ENCODE peak calls at places on chromosomes 2 and 18, in four cellular contexts. One of them, this sample, is unnamed.

GRCh38 chr18:13381907-13382682 is 163.5 kb downstream of the LDLRAD4 start:
- DNase-seq in GM10248: peak
- DNase-seq in nucleus accumbens: no peak
- DNase-seq in NCI-H1105 treated with DMSO at 0.1 percent for 48 hours: no peak
- DNase-seq in this sample: no peak

GRCh38 chr2:118530976-118531375 is 316.5 kb downstream of the EN1 start:
- DNase-seq in GM10248: no peak
- DNase-seq in nucleus accumbens: no peak
- DNase-seq in NCI-H1105 treated with DMSO at 0.1 percent for 48 hours: no peak
- DNase-seq in this sample: no peak

GRCh38 chr2:190354003-190354690 is 10.8 kb downstream of the INPP1 start:
- DNase-seq in nucleus accumbens: no peak
- DNase-seq in GM10248: no peak
- DNase-seq in NCI-H1105 treated with DMSO at 0.1 percent for 48 hours: no peak
- DNase-seq in this sample: no peak

GRCh38 chr2:1676091-1676912 is 68.0 kb downstream of the PXDN start:
- DNase-seq in NCI-H1105 treated with DMSO at 0.1 percent for 48 hours: no peak
- DNase-seq in GM10248: no peak
- DNase-seq in nucleus accumbens: no peak
- DNase-seq in this sample: no peak

GRCh38 chr2:168336786-168337388 is 89.5 kb upstream of the STK39 start:
- DNase-seq in nucleus accumbens: no peak
- DNase-seq in GM10248: peak
- DNase-seq in NCI-H1105 treated with DMSO at 0.1 percent for 48 hours: peak
- DNase-seq in this sample: peak

GRCh38 chr2:241068942-241069810 is 32.9 kb downstream of the MTERF4 start:
- DNase-seq in nucleus accumbens: no peak
- DNase-seq in GM10248: no peak
- DNase-seq in NCI-H1105 treated with DMSO at 0.1 percent for 48 hours: no peak
- DNase-seq in this sample: no peak

GRCh38 chr2:133213651-133214050 is 354.6 kb downstream of the NCKAP5 start:
- DNase-seq in nucleus accumbens: no peak
- DNase-seq in NCI-H1105 treated with DMSO at 0.1 percent for 48 hours: no peak
- DNase-seq in GM10248: no peak
- DNase-seq in this sample: no peak

GRCh38 chr18:41660654-41661053 is 294.4 kb upstream of the PIK3C3 start:
- DNase-seq in NCI-H1105 treated with DMSO at 0.1 percent for 48 hours: no peak
- DNase-seq in GM10248: no peak
- DNase-seq in nucleus accumbens: no peak
- DNase-seq in this sample: no peak

GRCh38 chr2:231332388-231332787 is 63.1 kb upstream of the B3GNT7 start:
- DNase-seq in NCI-H1105 treated with DMSO at 0.1 percent for 48 hours: no peak
- DNase-seq in nucleus accumbens: no peak
- DNase-seq in GM10248: no peak
- DNase-seq in this sample: no peak

GRCh38 chr18:79494936-79495335 is 99.2 kb downstream of the NFATC1 start:
- DNase-seq in nucleus accumbens: no peak
- DNase-seq in GM10248: no peak
- DNase-seq in NCI-H1105 treated with DMSO at 0.1 percent for 48 hours: no peak
- DNase-seq in this sample: no peak

GRCh38 chr18:13435596-13436333 is 217.2 kb downstream of the LDLRAD4 start:
- DNase-seq in NCI-H1105 treated with DMSO at 0.1 percent for 48 hours: no peak
- DNase-seq in nucleus accumbens: no peak
- DNase-seq in GM10248: no peak
- DNase-seq in this sample: no peak

GRCh38 chr2:36626756-36627155 is 28.8 kb upstream of the FEZ2 start:
- DNase-seq in nucleus accumbens: no peak
- DNase-seq in NCI-H1105 treated with DMSO at 0.1 percent for 48 hours: no peak
- DNase-seq in GM10248: no peak
- DNase-seq in this sample: no peak

GRCh38 chr2:230797515-230798495 is 66.9 kb upstream of the ITM2C start:
- DNase-seq in NCI-H1105 treated with DMSO at 0.1 percent for 48 hours: no peak
- DNase-seq in GM10248: peak
- DNase-seq in nucleus accumbens: no peak
- DNase-seq in this sample: no peak

GRCh38 chr2:131413148-131413747 is 49.3 kb upstream of the RAB6D start:
- DNase-seq in nucleus accumbens: no peak
- DNase-seq in GM10248: peak
- DNase-seq in NCI-H1105 treated with DMSO at 0.1 percent for 48 hours: peak
- DNase-seq in this sample: peak

GRCh38 chr2:212005077-212005671 is 533.4 kb downstream of the ERBB4 start:
- DNase-seq in GM10248: peak
- DNase-seq in NCI-H1105 treated with DMSO at 0.1 percent for 48 hours: peak
- DNase-seq in nucleus accumbens: no peak
- DNase-seq in this sample: peak

GRCh38 chr18:58528011-58528367 is 100.9 kb downstream of the ALPK2 start:
- DNase-seq in GM10248: no peak
- DNase-seq in nucleus accumbens: no peak
- DNase-seq in NCI-H1105 treated with DMSO at 0.1 percent for 48 hours: peak
- DNase-seq in this sample: no peak

GRCh38 chr2:200353125-200353524 is 46.6 kb downstream of the SPATS2L start:
- DNase-seq in GM10248: no peak
- DNase-seq in nucleus accumbens: no peak
- DNase-seq in NCI-H1105 treated with DMSO at 0.1 percent for 48 hours: no peak
- DNase-seq in this sample: no peak

GRCh38 chr2:219177594-219178376 is at the start of gene RETREG2:
- DNase-seq in nucleus accumbens: no peak
- DNase-seq in NCI-H1105 treated with DMSO at 0.1 percent for 48 hours: peak
- DNase-seq in GM10248: peak
- DNase-seq in this sample: peak

GRCh38 chr2:36356990-36357505 is 1.5 kb downstream of the CRIM1 start:
- DNase-seq in NCI-H1105 treated with DMSO at 0.1 percent for 48 hours: no peak
- DNase-seq in GM10248: peak
- DNase-seq in nucleus accumbens: no peak
- DNase-seq in this sample: peak

GRCh38 chr2:42436370-42436769 is 57.4 kb downstream of the KCNG3 start:
- DNase-seq in NCI-H1105 treated with DMSO at 0.1 percent for 48 hours: no peak
- DNase-seq in nucleus accumbens: no peak
- DNase-seq in GM10248: no peak
- DNase-seq in this sample: no peak

GRCh38 chr2:236229186-236229585 is 35.0 kb downstream of the ASB18 start:
- DNase-seq in nucleus accumbens: no peak
- DNase-seq in GM10248: no peak
- DNase-seq in NCI-H1105 treated with DMSO at 0.1 percent for 48 hours: no peak
- DNase-seq in this sample: no peak

GRCh38 chr2:136424112-136424511 is 306.2 kb upstream of the CXCR4 start:
- DNase-seq in nucleus accumbens: no peak
- DNase-seq in NCI-H1105 treated with DMSO at 0.1 percent for 48 hours: no peak
- DNase-seq in GM10248: no peak
- DNase-seq in this sample: no peak

GRCh38 chr2:74020717-74021406 is 36.2 kb downstream of the TET3 start:
- DNase-seq in GM10248: no peak
- DNase-seq in nucleus accumbens: no peak
- DNase-seq in NCI-H1105 treated with DMSO at 0.1 percent for 48 hours: no peak
- DNase-seq in this sample: no peak

GRCh38 chr2:217469203-217469810 is 533.5 kb downstream of the TNS1 start:
- DNase-seq in nucleus accumbens: no peak
- DNase-seq in GM10248: no peak
- DNase-seq in NCI-H1105 treated with DMSO at 0.1 percent for 48 hours: no peak
- DNase-seq in this sample: no peak

This sample was measured in NCI-H146.